ENCODE peak calls at places on chromosome 22, in ten cellular contexts. W is fibroblast of lung, P is ovary, T is IMR-90, E is cardiac muscle cell, I is brain microvascular endothelial cell, J is upper lobe of right lung, Q is foreskin fibroblast, F is fibroblast of the aortic adventitia, V is K562. X is an unnamed sample.

GRCh38 chr22:49632199-49633009 is 195.3 kb downstream of the BRD1 start:
- DNase-seq in I (peak), E (peak), V (no peak), J (no peak), Q (peak), W (peak), T (peak), F (peak), P (peak), X (peak)

GRCh38 chr22:30701872-30702271 is 7.2 kb downstream of the OSBP2 start:
- DNase-seq in J (no peak), I (peak), W (peak), V (no peak), E (no peak), T (peak), F (peak), P (no peak), Q (peak), X (peak)

GRCh38 chr22:37370306-37370979 is 56.8 kb downstream of the ELFN2 start:
- DNase-seq in F (no peak), I (no peak), J (peak), V (no peak), Q (no peak), E (no peak), W (no peak), P (no peak), T (no peak), X (no peak)

GRCh38 chr22:34973926-34974325 is 92.0 kb upstream of the ISX start:
- DNase-seq in W (peak), J (no peak), P (no peak), Q (no peak), F (no peak), V (no peak), I (no peak), T (no peak), E (no peak), X (no peak)

GRCh38 chr22:46584081-46584903 is 35.9 kb upstream of the GRAMD4 start:
- DNase-seq in I (peak), Q (no peak), T (peak), V (no peak), E (no peak), F (no peak), P (no peak), J (peak), W (peak), X (no peak)

GRCh38 chr22:36332623-36333331 is 55.0 kb downstream of the MYH9 start:
- DNase-seq in J (no peak), V (peak), W (peak), I (peak), T (peak), P (no peak), F (peak), E (peak), Q (peak), X (peak)

GRCh38 chr22:46652930-46653331 is 32.7 kb downstream of the GRAMD4 start:
- DNase-seq in I (peak), F (peak), T (peak), W (peak), P (no peak), V (no peak), Q (no peak), E (no peak), J (no peak), X (peak)

GRCh38 chr22:46854125-46854870 is 91.8 kb downstream of the TBC1D22A start:
- DNase-seq in F (no peak), T (peak), W (no peak), J (peak), Q (no peak), E (no peak), P (no peak), V (peak), I (peak), X (peak)

GRCh38 chr22:46637711-46638600 is 17.8 kb downstream of the GRAMD4 start:
- DNase-seq in E (no peak), W (no peak), V (no peak), I (no peak), F (no peak), P (no peak), Q (no peak), J (no peak), T (no peak), X (no peak)

GRCh38 chr22:50346415-50346945 is 3.4 kb downstream of the PPP6R2 start:
- DNase-seq in V (no peak), P (no peak), Q (no peak), F (no peak), W (no peak), E (no peak), J (no peak), I (no peak), T (no peak), X (no peak)

GRCh38 chr22:50011447-50012200 is 941 bp downstream of the IL17REL start:
- DNase-seq in V (no peak), E (no peak), W (no peak), F (no peak), P (peak), T (no peak), I (no peak), J (peak), Q (no peak), X (no peak)

GRCh38 chr22:33828302-33828701 is 92.0 kb downstream of the LARGE1 start:
- DNase-seq in W (no peak), T (no peak), I (no peak), F (no peak), V (no peak), Q (no peak), J (no peak), P (no peak), E (no peak), X (no peak)

GRCh38 chr22:50040717-50041116 is 17.4 kb downstream of the TTLL8 start:
- DNase-seq in V (no peak), E (no peak), Q (no peak), T (no peak), W (no peak), F (no peak), I (no peak), P (peak), J (peak), X (no peak)

GRCh38 chr22:37741312-37741795 is 44.5 kb downstream of the TRIOBP start:
- DNase-seq in J (peak), W (peak), I (peak), V (no peak), T (peak), E (peak), Q (peak), F (peak), P (peak), X (peak)

GRCh38 chr22:36027579-36027959 is 1.1 kb downstream of the RBFOX2 start:
- DNase-seq in I (no peak), W (no peak), V (no peak), Q (no peak), T (no peak), F (peak), J (no peak), P (no peak), E (no peak), X (no peak)

GRCh38 chr22:50220603-50221409 is 20.0 kb downstream of the SELENOO start:
- DNase-seq in P (no peak), Q (no peak), V (no peak), T (no peak), E (no peak), I (no peak), F (no peak), W (no peak), J (no peak), X (no peak)

GRCh38 chr22:19844423-19845368 is 10.0 kb downstream of the GNB1L start:
- DNase-seq in W (peak), I (peak), T (peak), Q (peak), P (no peak), F (peak), V (peak), J (peak), E (no peak), X (peak)

GRCh38 chr22:37884420-37884819 is 21.7 kb upstream of the MICALL1 start:
- DNase-seq in J (no peak), V (no peak), I (no peak), Q (no peak), P (no peak), F (peak), E (no peak), W (no peak), T (peak), X (no peak)

GRCh38 chr22:25672685-25673084 is 69.3 kb upstream of the MYO18B start:
- DNase-seq in F (peak), Q (no peak), P (no peak), W (no peak), J (no peak), I (no peak), V (no peak), E (no peak), T (peak), X (no peak)

GRCh38 chr22:22210375-22210774 is 34.2 kb upstream of the VPREB1 start:
- DNase-seq in T (peak), Q (peak), E (no peak), I (peak), V (no peak), J (no peak), P (no peak), F (peak), W (peak), X (peak)

GRCh38 chr22:46043339-46043738 is 66.4 kb upstream of the WNT7B start:
- DNase-seq in E (no peak), I (no peak), Q (no peak), P (peak), F (no peak), J (peak), W (no peak), V (no peak), T (no peak), X (no peak)

GRCh38 chr22:50525991-50526848 is 822 bp upstream of the SCO2 start:
- DNase-seq in J (peak), W (peak), V (peak), E (peak), F (peak), I (peak), Q (peak), P (peak), T (peak), X (peak)

GRCh38 chr22:35154937-35155387 is 89.0 kb downstream of the ISX start:
- DNase-seq in E (peak), J (peak), V (peak), F (peak), T (peak), W (peak), P (peak), Q (peak), I (peak), X (peak)

GRCh38 chr22:37184816-37185541 is 3.1 kb downstream of the C1QTNF6 start:
- DNase-seq in W (no peak), E (no peak), I (no peak), J (peak), T (no peak), F (no peak), P (peak), V (no peak), Q (no peak), X (no peak)

GRCh38 chr22:37560682-37561208 is 465 bp downstream of the CDC42EP1 start:
- DNase-seq in V (peak), E (no peak), F (peak), T (peak), P (peak), J (peak), Q (peak), W (peak), I (no peak), X (peak)

GRCh38 chr22:17782621-17783020 is 8.4 kb upstream of the BID start:
- DNase-seq in P (no peak), I (no peak), Q (no peak), T (no peak), V (no peak), F (no peak), J (no peak), E (no peak), W (no peak), X (no peak)

GRCh38 chr22:37607010-37607911 is 1.4 kb upstream of the GGA1 start:
- DNase-seq in V (peak), E (peak), T (peak), Q (no peak), F (peak), W (peak), P (peak), I (peak), J (peak), X (peak)

GRCh38 chr22:27648074-27648473 is 153.5 kb downstream of the MN1 start:
- DNase-seq in T (no peak), F (no peak), W (no peak), J (no peak), Q (no peak), I (no peak), E (no peak), V (no peak), P (no peak), X (no peak)

GRCh38 chr22:30445438-30445936 is 19.9 kb downstream of the MTFP1 start:
- DNase-seq in F (no peak), I (no peak), T (peak), E (no peak), P (no peak), W (peak), J (no peak), V (no peak), Q (peak), X (no peak)

GRCh38 chr22:43042101-43042780 is 27.3 kb upstream of the PACSIN2 start:
- DNase-seq in T (peak), E (no peak), J (no peak), P (no peak), W (peak), F (no peak), V (no peak), Q (peak), I (no peak), X (no peak)

GRCh38 chr22:39149915-39150847 is 2.3 kb downstream of the CBX7 start:
- DNase-seq in V (no peak), E (no peak), F (no peak), I (no peak), J (peak), P (no peak), Q (no peak), W (no peak), T (no peak), X (no peak)

GRCh38 chr22:46024136-46024840 is 47.3 kb upstream of the WNT7B start:
- DNase-seq in I (no peak), J (no peak), T (no peak), Q (no peak), V (no peak), W (no peak), E (no peak), P (peak), F (no peak), X (no peak)

GRCh38 chr22:46890819-46891218 is 128.4 kb downstream of the TBC1D22A start:
- DNase-seq in J (no peak), Q (no peak), T (no peak), P (no peak), E (no peak), I (no peak), F (no peak), V (no peak), W (no peak), X (no peak)

GRCh38 chr22:36386900-36387663 is 685 bp downstream of the MYH9 start:
- DNase-seq in W (peak), P (peak), F (no peak), T (no peak), I (no peak), Q (no peak), J (peak), E (no peak), V (peak), X (no peak)

GRCh38 chr22:33789690-33790253 is 130.5 kb downstream of the LARGE1 start:
- DNase-seq in E (no peak), P (no peak), T (no peak), J (no peak), W (no peak), Q (no peak), V (no peak), I (no peak), F (no peak), X (no peak)

GRCh38 chr22:18091916-18092526 is 14.2 kb downstream of the PEX26 start:
- DNase-seq in I (no peak), F (peak), P (peak), J (no peak), V (no peak), E (peak), Q (no peak), T (peak), W (peak), X (peak)

GRCh38 chr22:24128631-24129601 is 52.4 kb upstream of the SUSD2 start:
- DNase-seq in W (no peak), Q (no peak), P (no peak), V (no peak), F (no peak), E (no peak), J (no peak), I (no peak), T (no peak), X (no peak)
- TF ChIP-seq CTCF in W (no peak), Q (no peak), P (no peak), V (no peak), F (no peak), E (no peak), J (no peak), I (no peak), T (no peak), X (no peak)

DNA sequence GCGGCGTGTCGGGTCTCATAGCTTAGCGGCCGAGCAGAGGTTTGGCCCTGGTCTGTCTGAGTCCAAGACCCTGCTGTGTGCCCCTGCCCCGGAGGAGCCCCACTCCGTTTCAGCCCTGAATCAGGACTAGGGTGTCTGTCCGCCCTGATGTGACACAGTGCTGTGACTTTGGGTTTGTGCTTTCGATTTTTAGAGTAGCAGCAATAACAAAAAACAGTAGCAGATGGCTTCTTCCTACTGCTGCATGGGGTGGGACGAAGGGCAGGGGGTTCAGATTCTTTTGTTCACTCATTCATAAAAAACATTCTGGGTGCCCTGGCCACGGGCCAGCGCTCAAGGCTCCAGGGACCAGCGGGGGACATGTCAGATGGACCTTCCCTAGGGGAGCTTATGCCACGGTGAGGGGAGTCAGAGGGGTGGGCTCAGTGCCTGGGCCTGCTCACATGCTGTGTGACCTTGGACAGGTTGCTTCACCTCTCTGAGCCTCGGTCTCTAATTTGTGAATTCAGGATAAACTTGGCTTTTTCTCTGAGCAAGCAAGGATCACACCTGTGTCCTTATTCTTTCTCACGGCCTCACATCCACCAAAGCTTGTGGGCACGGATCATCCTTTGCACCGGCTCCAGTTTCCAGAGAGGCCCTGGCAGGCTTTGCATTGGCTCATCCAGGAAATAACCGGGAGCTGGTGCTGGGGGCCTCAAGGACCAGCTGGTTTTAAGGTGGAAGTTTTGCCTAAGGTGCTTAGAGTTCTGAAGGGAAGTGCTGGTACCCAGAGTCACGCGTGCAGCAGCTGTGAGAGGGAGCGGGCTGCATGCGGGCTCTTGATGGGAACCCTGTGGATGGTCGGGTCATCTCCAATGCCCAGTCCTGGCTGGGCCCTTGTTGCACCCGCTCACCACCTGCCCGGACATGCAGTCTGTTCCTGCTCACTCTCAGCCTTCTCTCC is 24.4 kb upstream of the PRR5 start:
- DNase-seq in T (no peak), Q (no peak), J (no peak), E (no peak), P (no peak), I (no peak), W (no peak), V (no peak), F (no peak), X (no peak)
- H3K4me3 ChIP-seq in T (no peak), Q (no peak), J (no peak), E (no peak), P (no peak), I (no peak), W (no peak), V (peak), F (no peak), X (no peak)

DNA sequence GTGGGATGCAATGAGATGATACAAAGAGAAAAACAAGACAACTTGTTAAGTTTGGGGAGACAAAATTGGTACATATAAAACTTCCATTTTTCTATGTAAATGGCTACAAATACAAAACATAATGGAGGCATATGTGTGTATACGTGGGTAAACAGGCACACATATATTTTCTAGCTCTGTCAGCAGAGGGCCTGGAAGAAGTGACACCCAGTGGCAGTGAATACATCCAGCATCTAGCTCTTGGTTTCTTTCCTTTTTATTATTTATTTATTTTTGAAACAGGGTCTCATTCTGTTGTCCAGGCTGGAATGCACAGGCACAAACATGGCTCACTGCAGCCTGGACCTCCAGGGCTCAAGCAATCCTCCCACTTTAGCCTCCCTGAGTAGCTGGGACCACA is 5.0 kb upstream of the RASL10A start:
- DNase-seq in I (no peak), E (no peak), T (no peak), P (no peak), W (no peak), J (no peak), F (no peak), Q (no peak), V (no peak), X (no peak)
- TF ChIP-seq CTCF in I (peak), E (peak), T (peak), P (no peak), W (no peak), J (no peak), F (no peak), Q (no peak), V (peak), X (peak)

GRCh38 chr22:44761025-44761424 is 8.7 kb downstream of the ARHGAP8 start:
- DNase-seq in E (no peak), T (no peak), J (no peak), Q (no peak), V (no peak), I (no peak), P (no peak), W (no peak), F (no peak), X (no peak)
- H3K4me3 ChIP-seq in E (no peak), T (no peak), J (no peak), Q (no peak), V (no peak), I (no peak), P (no peak), W (no peak), F (no peak), X (no peak)

GRCh38 chr22:44328762-44329161 is 16.0 kb upstream of the SHISAL1 start:
- DNase-seq in Q (no peak), T (no peak), J (no peak), E (no peak), P (no peak), I (no peak), V (no peak), W (no peak), F (no peak), X (no peak)

GRCh38 chr22:44329179-44329796 is 16.5 kb upstream of the SHISAL1 start:
- DNase-seq in T (peak), E (no peak), I (no peak), Q (no peak), J (no peak), W (no peak), F (no peak), P (no peak), V (no peak), X (no peak)

GRCh38 chr22:44328326-44328725 is 15.6 kb upstream of the SHISAL1 start:
- DNase-seq in T (no peak), V (no peak), Q (no peak), I (no peak), P (no peak), J (peak), W (no peak), F (no peak), E (no peak), X (no peak)

GRCh38 chr22:44326549-44326881 is 13.8 kb upstream of the SHISAL1 start:
- DNase-seq in I (no peak), V (no peak), T (no peak), E (no peak), W (no peak), P (no peak), F (no peak), Q (no peak), J (no peak), X (no peak)

GRCh38 chr22:44325718-44326548 is 13.2 kb upstream of the SHISAL1 start:
- DNase-seq in J (no peak), P (no peak), F (peak), T (peak), V (no peak), W (peak), I (no peak), Q (peak), E (no peak), X (peak)
- TF ChIP-seq CTCF in J (peak), P (peak), F (peak), T (peak), V (no peak), W (peak), I (peak), Q (peak), E (peak), X (peak)

DNA sequence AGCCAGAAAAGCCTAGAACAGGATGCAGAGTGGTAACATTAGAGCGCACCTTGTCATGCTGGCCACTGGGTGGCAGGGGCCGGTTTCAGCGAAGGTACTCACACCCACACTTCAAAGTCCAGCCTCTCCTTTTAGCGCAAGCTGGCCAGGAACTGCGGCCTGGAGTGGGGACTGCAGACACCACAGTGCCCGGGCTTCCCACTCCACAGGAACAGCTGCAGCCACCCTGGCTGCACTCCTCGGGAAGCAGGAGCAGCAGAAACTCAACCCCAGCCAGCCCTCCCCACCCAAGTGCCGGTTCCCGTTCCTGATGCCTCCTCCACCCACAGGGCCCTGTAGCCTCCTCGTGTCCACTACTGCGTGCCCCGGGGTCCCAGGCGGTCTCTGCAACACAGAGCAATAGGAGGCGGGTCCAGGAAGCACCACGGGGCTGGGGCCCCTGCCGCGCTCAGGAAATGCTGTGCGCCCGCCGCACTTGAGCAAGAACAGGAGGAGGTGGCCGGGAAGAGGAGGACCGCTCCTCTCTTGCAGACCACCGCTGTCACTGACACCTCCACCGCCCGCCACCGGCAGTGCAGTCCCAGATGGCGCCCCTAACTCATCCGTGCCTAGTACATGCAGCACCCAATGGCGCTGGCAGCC is 2.2 kb downstream of the RFPL2 start:
- DNase-seq in Q (peak), J (peak), P (no peak), I (peak), W (peak), F (peak), V (peak), E (peak), T (peak), X (peak)
- H3K4me3 ChIP-seq in Q (no peak), J (peak), P (no peak), I (no peak), W (no peak), F (no peak), V (no peak), E (peak), T (no peak), X (no peak)

X was measured in fibroblast of pulmonary artery.